ENCODE peak calls at places on chromosomes 16 and 17, in nine cellular contexts. Q is tibial nerve, O is colonic mucosa, I is sigmoid colon, T is GM20000, H is HFF-Myc, Z is AG10803, Y is pancreas, U is HFFc6. L is an unnamed sample.

GRCh38 chr16:508884-509736 is 18.4 kb upstream of the CAPN15 start:
- DNase-seq in Q (no peak), O (peak), I (no peak), T (no peak), H (no peak), Z (no peak), Y (no peak), U (no peak), L (no peak)

GRCh38 chr16:59111280-59111679 is 377.2 kb upstream of the GOT2 start:
- DNase-seq in Q (no peak), O (no peak), I (no peak), T (no peak), H (no peak), Z (no peak), Y (no peak), U (no peak), L (no peak)

GRCh38 chr17:2724783-2725164 is 13.2 kb upstream of the CLUH start:
- DNase-seq in Q (no peak), O (peak), I (no peak), T (no peak), H (no peak), Z (peak), Y (no peak), U (no peak), L (no peak)

GRCh38 chr16:50235581-50235980 is 30.8 kb upstream of the ADCY7 start:
- DNase-seq in Q (no peak), O (no peak), I (no peak), T (no peak), H (no peak), Z (no peak), Y (no peak), U (no peak), L (no peak)

GRCh38 chr17:73371285-73371684 is 59.5 kb upstream of the CDC42EP4 start:
- DNase-seq in Q (no peak), O (no peak), I (no peak), T (no peak), H (peak), Z (peak), Y (no peak), U (peak), L (no peak)

GRCh38 chr17:66564992-66565465 is 262.6 kb downstream of the PRKCA start:
- DNase-seq in Q (no peak), O (no peak), I (no peak), T (no peak), H (no peak), Z (peak), Y (no peak), U (no peak), L (no peak)

GRCh38 chr16:54282202-54282922 is 4.2 kb downstream of the IRX3 start:
- DNase-seq in Q (no peak), O (peak), I (no peak), T (peak), H (no peak), Z (peak), Y (peak), U (no peak), L (peak)

GRCh38 chr16:27511657-27512056 is 38.1 kb downstream of the GTF3C1 start:
- DNase-seq in Q (no peak), O (no peak), I (no peak), T (no peak), H (no peak), Z (peak), Y (no peak), U (no peak), L (no peak)

GRCh38 chr17:41666708-41667279 is 21.9 kb upstream of the EIF1 start:
- DNase-seq in Q (peak), O (peak), I (peak), T (peak), H (no peak), Z (peak), Y (peak), U (peak), L (peak)

GRCh38 chr16:850668-851067 is 50.1 kb upstream of the GNG13 start:
- DNase-seq in Q (no peak), O (no peak), I (no peak), T (no peak), H (no peak), Z (no peak), Y (no peak), U (no peak), L (no peak)

GRCh38 chr17:63774141-63774981 is at the start of gene DDX42:
- DNase-seq in Q (no peak), O (peak), I (peak), T (no peak), H (no peak), Z (peak), Y (peak), U (peak), L (peak)
- TF ChIP-seq CTCF in Q (no peak), O (no peak), I (no peak), T (no peak), H (no peak), Z (no peak), Y (no peak), U (peak), L (no peak)

DNA sequence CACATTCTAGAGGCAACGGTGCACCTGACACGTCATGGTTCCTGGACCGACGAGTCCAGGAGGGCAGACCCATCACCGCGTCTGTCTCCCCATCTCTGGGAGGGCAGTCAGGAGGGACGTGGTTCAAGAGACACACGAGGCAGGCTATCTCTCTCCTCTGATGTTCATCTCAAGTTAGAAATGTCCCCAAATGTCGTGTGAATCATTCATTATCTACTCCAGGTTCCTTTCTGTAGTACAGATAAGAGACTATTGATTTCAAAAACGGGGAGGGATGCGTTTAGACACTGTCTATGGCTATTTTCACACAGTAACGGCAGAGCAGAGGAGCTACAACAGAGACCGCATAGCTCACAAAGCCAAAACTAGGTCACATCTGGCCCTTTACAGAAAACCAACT is 7.0 kb downstream of the MEAK7 start:
- DNase-seq in Q (no peak), O (no peak), I (no peak), T (no peak), H (no peak), Z (no peak), Y (no peak), U (no peak), L (no peak)
- TF ChIP-seq CTCF in Q (no peak), O (no peak), I (no peak), T (no peak), H (no peak), Z (no peak), Y (no peak), U (no peak), L (no peak)

DNA sequence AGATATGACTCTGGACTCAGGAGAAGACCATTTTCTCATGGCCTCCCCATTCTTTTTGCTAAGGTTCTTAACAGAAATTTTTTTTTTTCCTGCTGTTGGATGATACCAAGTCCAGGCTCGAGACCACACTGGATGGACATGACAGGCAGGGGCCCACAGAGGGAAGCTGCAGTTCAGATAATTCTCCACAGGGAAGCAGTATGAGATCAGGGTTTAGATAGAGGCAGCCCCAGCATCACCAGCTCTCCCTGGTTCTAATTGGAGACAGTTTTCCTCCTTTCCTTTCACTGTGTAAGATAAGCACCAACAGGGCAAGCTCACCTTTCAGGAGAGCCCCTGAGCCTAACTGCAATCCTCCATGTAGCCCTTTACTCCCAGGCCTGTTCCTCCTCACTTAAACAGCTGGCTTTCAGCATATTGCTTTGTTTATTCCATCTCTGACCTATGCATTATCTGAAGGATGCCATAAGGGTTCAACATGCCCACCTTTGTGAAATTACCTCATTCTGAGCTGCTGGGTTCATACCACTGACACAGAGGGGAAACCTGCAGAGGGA is 108.1 kb downstream of the SNX11 start:
- DNase-seq in Q (no peak), O (peak), I (no peak), T (peak), H (no peak), Z (peak), Y (no peak), U (peak), L (no peak)
- TF ChIP-seq CTCF in Q (peak), O (peak), I (no peak), T (peak), H (peak), Z (peak), Y (no peak), U (peak), L (peak)

GRCh38 chr16:88536971-88537751 is 33.0 kb upstream of the ZC3H18 start:
- DNase-seq in Q (no peak), O (no peak), I (no peak), T (no peak), H (no peak), Z (no peak), Y (no peak), U (no peak), L (no peak)
- TF ChIP-seq CTCF in Q (no peak), O (no peak), I (no peak), T (no peak), H (no peak), Z (no peak), Y (no peak), U (no peak), L (no peak)

GRCh38 chr17:40342575-40343058 is 21.9 kb downstream of the GJD3 start:
- DNase-seq in Q (no peak), O (peak), I (no peak), T (no peak), H (no peak), Z (no peak), Y (no peak), U (no peak), L (no peak)

GRCh38 chr17:40341808-40342574 is 22.5 kb downstream of the GJD3 start:
- DNase-seq in Q (peak), O (peak), I (peak), T (peak), H (no peak), Z (peak), Y (peak), U (peak), L (no peak)

GRCh38 chr17:40340327-40340726 is 24.2 kb downstream of the GJD3 start:
- DNase-seq in Q (no peak), O (no peak), I (no peak), T (no peak), H (no peak), Z (no peak), Y (no peak), U (no peak), L (no peak)

GRCh38 chr17:40339068-40339699 is 25.4 kb downstream of the GJD3 start:
- DNase-seq in Q (no peak), O (no peak), I (no peak), T (no peak), H (no peak), Z (no peak), Y (no peak), U (no peak), L (no peak)

DNA sequence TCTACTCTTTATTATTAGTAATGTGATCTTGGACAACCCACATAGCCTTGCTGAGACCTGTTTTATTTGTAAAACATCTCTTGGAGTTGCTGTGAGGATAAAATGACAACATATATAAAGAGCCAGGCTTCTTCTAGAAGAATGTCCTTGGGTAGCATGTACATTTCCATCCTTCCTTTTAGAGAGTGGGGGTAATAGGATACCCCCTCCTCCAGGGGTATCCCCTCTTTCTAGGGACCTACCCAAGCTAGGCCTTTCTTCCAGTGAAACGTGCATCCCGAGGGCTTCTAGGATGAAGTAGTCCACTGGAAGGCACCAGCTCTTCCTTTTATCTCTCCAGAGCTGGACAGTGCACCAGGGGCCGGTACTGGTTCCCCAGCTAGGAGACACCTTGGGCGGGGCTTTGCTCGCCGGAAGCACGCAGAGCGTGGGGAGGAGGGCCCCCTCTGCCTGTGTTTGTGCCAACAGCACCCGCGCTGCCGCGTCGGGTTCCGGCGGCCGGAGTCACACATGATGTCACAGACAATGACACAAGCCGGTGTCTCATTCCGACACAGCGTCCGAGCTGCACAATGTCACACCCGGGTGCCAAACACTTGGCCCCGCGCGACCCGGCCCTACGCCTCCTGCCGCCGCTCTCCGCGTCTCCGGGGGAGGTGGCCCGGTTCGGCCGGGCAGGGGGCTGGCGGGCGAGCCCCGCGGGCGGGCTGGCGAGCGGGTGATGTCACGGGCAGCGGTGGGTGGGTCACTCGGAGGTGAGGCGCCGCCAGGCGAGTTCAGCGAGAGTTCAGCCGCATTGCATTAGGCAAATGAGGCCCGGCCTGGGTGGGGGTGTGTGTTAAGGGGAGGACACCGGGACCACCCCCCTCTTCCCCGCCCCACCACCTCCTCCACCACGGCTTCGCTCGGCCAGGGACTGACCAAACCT is 23.4 kb downstream of the GJD3 start:
- DNase-seq in Q (peak), O (peak), I (peak), T (peak), H (no peak), Z (peak), Y (peak), U (peak), L (peak)
- TF ChIP-seq CTCF in Q (peak), O (no peak), I (no peak), T (no peak), H (no peak), Z (no peak), Y (no peak), U (peak), L (no peak)

DNA sequence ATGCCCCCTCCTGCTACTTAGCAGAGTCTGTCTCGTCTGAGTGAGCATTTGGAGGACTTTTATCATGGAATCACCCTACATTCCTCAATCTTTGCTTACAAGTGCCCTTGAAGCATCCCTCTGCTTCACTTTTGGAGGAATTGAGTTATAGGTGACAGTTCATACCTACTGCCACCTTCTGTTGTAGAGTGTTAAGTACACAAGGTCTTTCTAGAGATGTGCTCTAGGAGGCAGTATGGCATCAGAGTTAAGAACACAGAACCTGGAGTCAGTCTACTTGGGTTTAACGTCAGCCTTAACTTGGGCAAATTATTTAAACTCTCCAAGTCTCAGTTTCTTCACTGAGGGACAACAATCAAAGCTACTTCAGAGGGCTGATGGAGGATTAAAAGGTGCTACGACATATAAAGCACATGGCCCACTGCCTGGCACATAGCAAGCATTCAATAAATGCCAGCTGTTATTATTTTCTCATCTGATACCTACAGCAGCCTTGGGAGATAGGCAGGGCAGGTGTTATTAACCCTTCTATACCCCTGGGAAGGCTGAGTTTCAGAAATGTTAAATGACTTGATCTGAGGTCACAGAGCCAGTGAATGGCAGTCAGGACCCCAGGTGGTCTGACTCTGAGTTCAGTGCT is 62.2 kb downstream of the UTP18 start:
- DNase-seq in Q (no peak), O (no peak), I (no peak), T (peak), H (no peak), Z (peak), Y (no peak), U (peak), L (peak)
- TF ChIP-seq CTCF in Q (no peak), O (no peak), I (no peak), T (no peak), H (peak), Z (peak), Y (no peak), U (peak), L (peak)

GRCh38 chr17:9645858-9646555 is 690 bp downstream of the USP43 start:
- DNase-seq in Q (no peak), O (peak), I (no peak), T (peak), H (no peak), Z (no peak), Y (peak), U (no peak), L (peak)
- TF ChIP-seq CTCF in Q (no peak), O (no peak), I (no peak), T (peak), H (no peak), Z (no peak), Y (no peak), U (no peak), L (peak)